ENCODE peak calls at places on chromosomes 6 and 20, in six cellular contexts. One of them, this sample, is unnamed.

GRCh38 chr20:32743237-32744112 is at the start of gene COMMD7:
- DNase-seq in H9: peak
- DNase-seq in HCT116: no peak
- DNase-seq in uterus: peak
- DNase-seq in heart right ventricle: peak
- DNase-seq in A549: peak
- DNase-seq in this sample: peak

GRCh38 chr20:52410182-52410647 is 218.6 kb upstream of the ZFP64 start:
- DNase-seq in H9: no peak
- DNase-seq in HCT116: no peak
- DNase-seq in heart right ventricle: peak
- DNase-seq in uterus: peak
- DNase-seq in A549: no peak
- DNase-seq in this sample: no peak

GRCh38 chr6:127641905-127642304 is 64.9 kb downstream of the C6orf58 start:
- DNase-seq in uterus: no peak
- DNase-seq in heart right ventricle: no peak
- DNase-seq in HCT116: peak
- DNase-seq in H9: peak
- DNase-seq in A549: peak
- DNase-seq in this sample: peak

GRCh38 chr6:26486358-26486757 is 13.7 kb upstream of the BTN1A1 start:
- DNase-seq in H9: no peak
- DNase-seq in HCT116: no peak
- DNase-seq in heart right ventricle: no peak
- DNase-seq in A549: no peak
- DNase-seq in uterus: no peak
- DNase-seq in this sample: no peak

GRCh38 chr6:37205189-37205996 is 35.4 kb downstream of the PIM1 start:
- DNase-seq in heart right ventricle: no peak
- DNase-seq in A549: no peak
- DNase-seq in HCT116: no peak
- DNase-seq in uterus: no peak
- DNase-seq in H9: no peak
- DNase-seq in this sample: no peak

GRCh38 chr20:1160991-1161390 is 23.8 kb downstream of the TMEM74B start:
- DNase-seq in H9: no peak
- DNase-seq in uterus: no peak
- DNase-seq in heart right ventricle: no peak
- DNase-seq in HCT116: no peak
- DNase-seq in A549: no peak
- DNase-seq in this sample: no peak

GRCh38 chr6:40957616-40958492 is 81.2 kb downstream of the UNC5CL start:
- DNase-seq in HCT116: peak
- DNase-seq in A549: peak
- DNase-seq in uterus: no peak
- DNase-seq in H9: no peak
- DNase-seq in heart right ventricle: no peak
- DNase-seq in this sample: no peak

GRCh38 chr20:53678990-53679596 is 85.5 kb upstream of the ZNF217 start:
- DNase-seq in A549: no peak
- DNase-seq in HCT116: no peak
- DNase-seq in H9: no peak
- DNase-seq in heart right ventricle: no peak
- DNase-seq in uterus: no peak
- DNase-seq in this sample: no peak

GRCh38 chr20:51029963-51030930 is 7.3 kb upstream of the KCNG1 start:
- DNase-seq in H9: no peak
- DNase-seq in A549: no peak
- DNase-seq in uterus: peak
- DNase-seq in heart right ventricle: no peak
- DNase-seq in HCT116: no peak
- DNase-seq in this sample: no peak

GRCh38 chr20:3183896-3184295 is 10.5 kb upstream of the LZTS3 start:
- DNase-seq in HCT116: no peak
- DNase-seq in H9: no peak
- DNase-seq in uterus: no peak
- DNase-seq in heart right ventricle: no peak
- DNase-seq in A549: no peak
- DNase-seq in this sample: no peak

GRCh38 chr6:129188795-129189194 is 305.9 kb downstream of the LAMA2 start:
- DNase-seq in HCT116: no peak
- DNase-seq in A549: no peak
- DNase-seq in uterus: no peak
- DNase-seq in H9: no peak
- DNase-seq in heart right ventricle: no peak
- DNase-seq in this sample: no peak

GRCh38 chr20:33702861-33703260 is 16.7 kb upstream of the E2F1 start:
- DNase-seq in H9: no peak
- DNase-seq in A549: no peak
- DNase-seq in uterus: no peak
- DNase-seq in HCT116: no peak
- DNase-seq in heart right ventricle: peak
- DNase-seq in this sample: peak

GRCh38 chr6:2030682-2031244 is 214.6 kb downstream of the GMDS start:
- DNase-seq in heart right ventricle: no peak
- DNase-seq in uterus: no peak
- DNase-seq in H9: peak
- DNase-seq in HCT116: no peak
- DNase-seq in A549: no peak
- DNase-seq in this sample: no peak

GRCh38 chr20:6739406-6739805 is 28.1 kb upstream of the BMP2 start:
- DNase-seq in HCT116: no peak
- DNase-seq in H9: no peak
- DNase-seq in uterus: no peak
- DNase-seq in A549: no peak
- DNase-seq in heart right ventricle: no peak
- DNase-seq in this sample: no peak

GRCh38 chr6:15526129-15526764 is 136.6 kb downstream of the DTNBP1 start:
- DNase-seq in HCT116: no peak
- DNase-seq in uterus: no peak
- DNase-seq in H9: peak
- DNase-seq in A549: no peak
- DNase-seq in heart right ventricle: no peak
- DNase-seq in this sample: no peak

GRCh38 chr6:40912158-40912946 is 126.7 kb downstream of the UNC5CL start:
- DNase-seq in H9: peak
- DNase-seq in heart right ventricle: peak
- DNase-seq in A549: peak
- DNase-seq in uterus: no peak
- DNase-seq in HCT116: no peak
- DNase-seq in this sample: peak

GRCh38 chr6:154548130-154548830 is 37.8 kb upstream of the CNKSR3 start:
- DNase-seq in H9: no peak
- DNase-seq in HCT116: no peak
- DNase-seq in A549: no peak
- DNase-seq in heart right ventricle: peak
- DNase-seq in uterus: no peak
- DNase-seq in this sample: no peak

GRCh38 chr6:132133734-132134490 is 182.7 kb upstream of the CCN2 start:
- DNase-seq in H9: no peak
- DNase-seq in A549: no peak
- DNase-seq in heart right ventricle: no peak
- DNase-seq in uterus: no peak
- DNase-seq in HCT116: no peak
- DNase-seq in this sample: no peak

GRCh38 chr6:95142101-95142500 is 435.2 kb upstream of the MANEA start:
- DNase-seq in H9: no peak
- DNase-seq in HCT116: no peak
- DNase-seq in A549: no peak
- DNase-seq in uterus: no peak
- DNase-seq in heart right ventricle: no peak
- DNase-seq in this sample: no peak

GRCh38 chr6:13538084-13538483 is 36.3 kb upstream of the SIRT5 start:
- DNase-seq in uterus: no peak
- DNase-seq in H9: no peak
- DNase-seq in A549: peak
- DNase-seq in heart right ventricle: no peak
- DNase-seq in HCT116: peak
- DNase-seq in this sample: no peak

GRCh38 chr20:10731190-10731955 is 57.6 kb upstream of the JAG1 start:
- DNase-seq in A549: no peak
- DNase-seq in H9: no peak
- DNase-seq in heart right ventricle: no peak
- DNase-seq in uterus: no peak
- DNase-seq in HCT116: no peak
- DNase-seq in this sample: no peak
- TF ChIP-seq CTCF in A549: no peak
- TF ChIP-seq CTCF in H9: no peak
- TF ChIP-seq CTCF in heart right ventricle: no peak
- TF ChIP-seq CTCF in uterus: no peak
- TF ChIP-seq CTCF in HCT116: no peak
- TF ChIP-seq CTCF in this sample: no peak

GRCh38 chr6:140107216-140107615 is 732.8 kb upstream of the CITED2 start:
- DNase-seq in heart right ventricle: no peak
- DNase-seq in H9: no peak
- DNase-seq in A549: no peak
- DNase-seq in HCT116: no peak
- DNase-seq in uterus: no peak
- DNase-seq in this sample: no peak

GRCh38 chr6:140101818-140102217 is 727.4 kb upstream of the CITED2 start:
- DNase-seq in heart right ventricle: no peak
- DNase-seq in HCT116: no peak
- DNase-seq in uterus: no peak
- DNase-seq in A549: no peak
- DNase-seq in H9: no peak
- DNase-seq in this sample: no peak

GRCh38 chr6:140101367-140101766 is 726.9 kb upstream of the CITED2 start:
- DNase-seq in HCT116: no peak
- DNase-seq in heart right ventricle: no peak
- DNase-seq in uterus: no peak
- DNase-seq in H9: no peak
- DNase-seq in A549: no peak
- DNase-seq in this sample: no peak

DNA sequence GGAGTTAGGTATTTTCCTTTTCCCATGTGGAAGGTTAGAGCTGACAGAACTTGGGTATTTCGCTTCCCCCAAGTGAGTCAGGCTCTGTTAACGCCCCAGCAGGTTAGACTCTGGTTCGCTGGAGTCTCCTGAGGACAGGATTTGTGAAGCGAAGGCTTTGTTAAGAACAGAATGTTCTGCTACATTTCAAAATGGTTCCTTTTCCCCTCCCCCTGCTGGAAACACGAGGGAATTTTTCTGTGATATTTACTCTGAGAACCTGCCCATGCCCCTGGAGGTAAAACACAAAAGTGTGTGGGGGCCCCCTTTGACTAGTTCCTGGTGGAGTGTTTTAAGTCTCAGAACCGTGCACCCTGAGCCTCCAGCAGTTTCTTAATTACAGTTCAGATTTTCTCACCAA is 731.4 kb upstream of the CITED2 start:
- DNase-seq in heart right ventricle: no peak
- DNase-seq in A549: peak
- DNase-seq in H9: peak
- DNase-seq in uterus: no peak
- DNase-seq in HCT116: peak
- DNase-seq in this sample: peak
- TF ChIP-seq CTCF in heart right ventricle: peak
- TF ChIP-seq CTCF in A549: no peak
- TF ChIP-seq CTCF in H9: peak
- TF ChIP-seq CTCF in uterus: no peak
- TF ChIP-seq CTCF in HCT116: peak
- TF ChIP-seq CTCF in this sample: peak

GRCh38 chr20:23265226-23265625 is 85.4 kb upstream of the NXT1 start:
- DNase-seq in HCT116: no peak
- DNase-seq in A549: no peak
- DNase-seq in H9: no peak
- DNase-seq in heart right ventricle: no peak
- DNase-seq in uterus: no peak
- DNase-seq in this sample: no peak
- TF ChIP-seq CTCF in HCT116: no peak
- TF ChIP-seq CTCF in A549: no peak
- TF ChIP-seq CTCF in H9: no peak
- TF ChIP-seq CTCF in heart right ventricle: no peak
- TF ChIP-seq CTCF in uterus: no peak
- TF ChIP-seq CTCF in this sample: no peak

GRCh38 chr6:161116554-161117328 is 125.2 kb downstream of the MAP3K4 start:
- DNase-seq in A549: no peak
- DNase-seq in heart right ventricle: no peak
- DNase-seq in HCT116: no peak
- DNase-seq in H9: no peak
- DNase-seq in uterus: no peak
- DNase-seq in this sample: no peak
- TF ChIP-seq CTCF in A549: no peak
- TF ChIP-seq CTCF in heart right ventricle: no peak
- TF ChIP-seq CTCF in HCT116: no peak
- TF ChIP-seq CTCF in H9: no peak
- TF ChIP-seq CTCF in uterus: no peak
- TF ChIP-seq CTCF in this sample: no peak

This sample was measured in glutamatergic neuron.